ENCODE peak calls at places on chromosomes 4 and X, in nine cellular contexts. N is cardiac muscle cell, E is psoas muscle, U is stomach, A is left lung, P is breast epithelium, D is adrenal gland, L is Peyer's patch, V is left ventricle myocardium inferior. M is an unnamed sample. For H3K4me1 and H3K27me3, the result is how much of the 10 kb centered on the place peaks cover.

GRCh38 chr4:2036327-2036726 is 22.8 kb upstream of the NAT8L start:
- DNase-seq in V (no peak), L (peak), U (no peak), N (no peak), E (no peak), D (no peak), A (no peak), P (no peak), M (peak)

GRCh38 chr4:55336138-55337034 is 9.7 kb upstream of the SRD5A3 start:
- DNase-seq in E (no peak), L (no peak), U (no peak), D (no peak), P (no peak), A (no peak), N (no peak), V (no peak), M (no peak)

GRCh38 chr4:112515278-112516075 is 503 bp downstream of the NEUROG2 start:
- DNase-seq in N (peak), U (no peak), A (peak), D (no peak), L (no peak), V (no peak), E (no peak), P (no peak), M (peak)

GRCh38 chr4:184355111-184355604 is 119.2 kb downstream of the IRF2 start:
- DNase-seq in E (no peak), A (no peak), U (no peak), N (peak), L (no peak), V (no peak), D (peak), P (peak), M (no peak)

GRCh38 chr4:8610858-8611610 is 18.5 kb downstream of the CPZ start:
- DNase-seq in A (peak), V (peak), U (no peak), E (no peak), L (no peak), N (no peak), D (no peak), P (no peak), M (no peak)

GRCh38 chrX:3788494-3789233 is 75.2 kb upstream of the PRKX start:
- DNase-seq in V (no peak), E (no peak), U (no peak), P (no peak), L (no peak), N (no peak), A (no peak), D (no peak), M (no peak)

GRCh38 chrX:72382199-72382590 is 76.5 kb upstream of the CITED1 start:
- DNase-seq in E (no peak), A (no peak), L (no peak), V (no peak), U (no peak), N (peak), D (no peak), P (no peak), M (no peak)

GRCh38 chr4:90943311-90943710 is 816.1 kb downstream of the CCSER1 start:
- DNase-seq in V (no peak), A (no peak), N (no peak), P (no peak), E (no peak), U (no peak), D (no peak), L (no peak), M (no peak)

GRCh38 chr4:55359397-55359916 is 13.4 kb downstream of the SRD5A3 start:
- DNase-seq in A (no peak), U (no peak), V (no peak), L (no peak), P (no peak), N (peak), D (peak), E (no peak), M (no peak)

GRCh38 chrX:112356031-112356430 is 273.5 kb upstream of the TRPC5 start:
- DNase-seq in L (no peak), P (no peak), U (no peak), E (no peak), D (no peak), A (no peak), N (no peak), V (no peak), M (no peak)

GRCh38 chr4:1187182-1187581 is 14.8 kb upstream of the SPON2 start:
- DNase-seq in N (no peak), E (no peak), D (no peak), P (peak), A (no peak), V (no peak), U (peak), L (peak), M (no peak)

GRCh38 chr4:148514581-148514980 is 72.4 kb upstream of the NR3C2 start:
- DNase-seq in L (no peak), A (no peak), E (no peak), D (no peak), V (no peak), N (no peak), U (no peak), P (no peak), M (no peak)

GRCh38 chr4:61572160-61572559 is 372.0 kb downstream of the ADGRL3 start:
- DNase-seq in U (no peak), P (no peak), V (no peak), E (no peak), N (peak), A (no peak), D (no peak), L (no peak), M (no peak)

GRCh38 chr4:51858605-51859211 is 15.8 kb downstream of the DCUN1D4 start:
- DNase-seq in N (no peak), E (no peak), L (no peak), D (no peak), U (no peak), A (no peak), P (no peak), V (no peak), M (no peak)

GRCh38 chr4:96093057-96093456 is 253.2 kb downstream of the PDHA2 start:
- DNase-seq in V (no peak), L (no peak), U (peak), P (no peak), D (no peak), A (no peak), N (no peak), E (no peak), M (no peak)

GRCh38 chr4:184782731-184783472 is 42.9 kb downstream of the ACSL1 start:
- DNase-seq in N (no peak), E (no peak), P (no peak), L (no peak), A (no peak), D (no peak), U (no peak), V (no peak), M (no peak)

GRCh38 chrX:24333371-24333770 is 19.5 kb upstream of the SUPT20HL2 start:
- DNase-seq in E (no peak), L (no peak), V (no peak), U (no peak), N (no peak), P (no peak), D (no peak), A (no peak), M (no peak)

GRCh38 chr4:174882317-174882992 is 35.7 kb upstream of the ADAM29 start:
- DNase-seq in U (no peak), A (no peak), V (no peak), L (no peak), D (no peak), E (no peak), P (no peak), N (no peak), M (no peak)

GRCh38 chr4:5204781-5205180 is 153.5 kb downstream of the STK32B start:
- DNase-seq in N (no peak), E (no peak), D (no peak), L (no peak), V (no peak), A (no peak), P (no peak), U (no peak), M (no peak)

GRCh38 chr4:99504804-99505502 is 5.9 kb upstream of the C4orf17 start:
- DNase-seq in P (no peak), A (no peak), L (no peak), V (no peak), E (no peak), D (no peak), U (no peak), N (no peak), M (no peak)

GRCh38 chr4:1644906-1645657 is 39.0 kb downstream of the FAM53A start:
- DNase-seq in P (peak), U (peak), D (no peak), A (peak), N (peak), L (no peak), V (peak), E (peak), M (peak)

GRCh38 chr4:186650401-186651180 is 73.1 kb downstream of the FAT1 start:
- DNase-seq in N (no peak), L (no peak), U (no peak), E (no peak), D (no peak), V (no peak), A (no peak), P (no peak), M (no peak)

GRCh38 chr4:189279188-189279587 is 661.5 kb upstream of the FRG1 start:
- DNase-seq in N (no peak), A (no peak), D (no peak), U (no peak), V (no peak), E (no peak), P (no peak), L (no peak), M (no peak)

DNA sequence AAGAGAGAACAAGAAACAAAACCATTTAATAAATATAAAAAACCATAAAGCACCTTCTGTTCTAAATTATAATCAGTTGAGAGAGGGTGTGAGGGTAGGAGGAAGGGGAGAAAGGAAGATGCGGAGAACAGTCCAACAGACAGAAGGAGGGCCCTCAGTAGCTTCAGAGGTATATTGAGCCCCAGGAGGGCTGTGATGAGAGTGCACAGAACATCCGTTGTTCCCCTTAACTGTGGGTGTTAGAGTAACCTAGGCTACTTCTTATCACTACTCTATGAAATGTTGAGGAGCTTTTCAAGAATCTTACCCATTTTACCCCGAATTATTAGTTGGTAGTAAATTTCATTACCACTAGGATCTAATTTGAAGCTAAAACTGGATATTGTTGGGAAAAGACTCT is 13.8 kb downstream of the GPC3 start:
- DNase-seq in P (no peak), A (no peak), U (no peak), L (no peak), E (no peak), N (no peak), D (no peak), V (no peak), M (no peak)
- TF ChIP-seq CTCF in P (no peak), A (no peak), U (no peak), L (no peak), E (no peak), N (no peak), D (no peak), V (no peak), M (no peak)

GRCh38 chr4:173538903-173539445 is 8.9 kb upstream of the HAND2 start:
- DNase-seq in A (no peak), D (no peak), N (no peak), E (no peak), P (no peak), V (no peak), U (no peak), L (no peak), M (no peak)
- H3K4me1 ChIP-seq in A (under half), D (under half), N (under half), E (under half), P (under half), V (half or more), U (under half), L (under half), M (under half)

GRCh38 chrX:153638436-153639176 is 8.4 kb upstream of the DUSP9 start:
- DNase-seq in L (peak), A (no peak), E (peak), V (no peak), P (no peak), N (no peak), U (peak), D (no peak), M (no peak)

GRCh38 chrX:153640736-153641574 is 6.0 kb upstream of the DUSP9 start:
- DNase-seq in P (no peak), A (no peak), E (peak), V (no peak), N (no peak), U (peak), D (no peak), L (peak), M (no peak)

GRCh38 chrX:153638041-153638371 is 9.0 kb upstream of the DUSP9 start:
- DNase-seq in V (no peak), D (no peak), P (no peak), E (no peak), U (no peak), L (no peak), N (no peak), A (no peak), M (no peak)

GRCh38 chrX:153640045-153640686 is 6.8 kb upstream of the DUSP9 start:
- DNase-seq in V (no peak), D (no peak), P (no peak), L (no peak), U (peak), A (no peak), N (no peak), E (peak), M (no peak)

DNA sequence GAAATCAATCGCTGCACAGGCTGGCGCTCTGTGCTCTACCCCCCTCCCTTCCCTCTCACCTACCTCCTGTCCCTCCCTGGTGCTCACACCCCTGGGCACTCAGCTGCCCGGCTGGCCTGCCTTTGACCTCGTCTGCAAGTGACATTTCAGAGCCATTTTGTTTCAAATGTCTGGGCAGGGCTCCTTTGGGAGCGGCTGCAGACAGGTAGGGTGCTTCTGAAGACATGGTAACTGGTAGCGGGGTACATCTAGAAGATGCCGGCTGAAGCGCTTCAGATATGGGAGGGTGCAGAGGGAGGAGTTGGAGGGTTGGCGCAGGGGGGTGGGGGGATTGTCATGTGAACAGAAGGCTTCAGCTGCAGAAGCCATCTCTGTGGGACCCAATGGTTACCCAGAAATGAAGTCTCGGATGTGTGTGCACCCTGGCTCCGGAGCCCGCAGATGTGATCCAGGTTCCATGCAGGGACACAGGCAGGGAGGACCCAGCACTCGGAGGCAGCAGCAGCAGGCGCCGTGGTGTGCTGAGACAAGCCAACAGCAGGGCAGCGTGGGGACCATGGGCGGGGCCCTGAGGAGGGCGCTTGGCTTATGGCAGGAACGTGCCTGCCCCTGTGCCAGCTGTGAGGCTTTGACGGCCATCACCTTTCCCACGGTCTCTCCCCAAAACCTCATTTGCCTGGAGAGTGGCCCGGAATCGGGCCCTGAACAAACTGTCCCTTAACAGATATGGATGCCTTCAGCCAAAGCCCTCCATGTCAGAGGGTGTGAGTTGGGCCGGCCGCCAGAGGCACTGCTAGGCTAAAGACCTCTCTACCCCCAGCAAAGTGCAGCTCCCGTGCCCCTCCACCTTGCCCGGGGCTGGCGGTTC is 7.6 kb upstream of the DUSP9 start:
- DNase-seq in N (no peak), U (peak), E (peak), P (no peak), V (no peak), A (no peak), D (no peak), L (peak), M (no peak)
- H3K27me3 ChIP-seq in N (under half), U (half or more), E (under half), P (under half), V (half or more), A (under half), D (under half), L (under half), M (under half)

DNA sequence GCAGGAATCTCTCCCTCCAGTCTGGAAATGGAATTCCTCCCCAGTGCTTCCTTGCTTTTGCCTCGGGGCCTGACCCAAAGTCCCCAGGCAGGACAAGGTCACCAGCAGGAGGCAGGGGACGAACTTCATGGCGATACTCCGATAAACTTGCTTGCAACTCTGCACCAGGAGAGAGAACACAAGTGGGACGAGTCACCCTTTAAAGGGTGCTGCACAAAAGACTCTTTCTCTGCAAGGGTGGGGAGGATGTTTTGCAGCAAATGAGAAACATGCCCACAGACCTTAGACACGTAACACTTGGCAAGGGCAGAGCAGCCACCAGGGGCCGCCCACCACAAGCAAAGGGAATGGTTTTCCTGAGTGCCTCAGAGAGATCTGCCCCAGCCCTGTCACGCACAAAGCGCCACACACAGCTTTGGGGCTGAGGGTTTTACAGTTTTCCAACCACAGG is at the start of gene FGFBP2:
- DNase-seq in L (peak), U (peak), P (no peak), E (no peak), D (no peak), V (peak), N (peak), A (no peak), M (no peak)
- TF ChIP-seq CTCF in L (peak), U (peak), P (no peak), E (peak), D (no peak), V (peak), N (peak), A (peak), M (peak)